ENCODE peak calls at places on chromosomes 2 and 18, in five cellular contexts. Q is H1, W is GM23338, L is HepG2, X is K562. S is an unnamed sample.

GRCh38 chr2:58734365-58734764 is 493.2 kb upstream of the FANCL start:
- DNase-seq in Q (no peak), W (no peak), L (peak), X (no peak), S (no peak)

GRCh38 chr2:223597071-223597470 is 5.1 kb downstream of the SCG2 start:
- DNase-seq in Q (no peak), W (no peak), L (no peak), X (no peak), S (no peak)

GRCh38 chr2:240411261-240412160 is 24.0 kb upstream of the GPC1 start:
- DNase-seq in Q (no peak), W (no peak), L (no peak), X (no peak), S (no peak)

GRCh38 chr2:2757764-2758163 is 426.7 kb upstream of the MYT1L start:
- DNase-seq in Q (no peak), W (no peak), L (no peak), X (no peak), S (no peak)

GRCh38 chr18:48002933-48003365 is 72.5 kb upstream of the SMAD2 start:
- DNase-seq in Q (no peak), W (no peak), L (no peak), X (no peak), S (no peak)

GRCh38 chr18:2878656-2879330 is 32.0 kb downstream of the EMILIN2 start:
- DNase-seq in Q (no peak), W (no peak), L (no peak), X (no peak), S (no peak)

GRCh38 chr18:22613788-22614187 is 196.1 kb upstream of the CTAGE1 start:
- DNase-seq in Q (no peak), W (no peak), L (no peak), X (no peak), S (no peak)

GRCh38 chr18:8882632-8883408 is 177.5 kb downstream of the MTCL1 start:
- DNase-seq in Q (peak), W (peak), L (peak), X (peak), S (peak)

GRCh38 chr2:40160730-40161129 is 291.2 kb downstream of the SLC8A1 start:
- DNase-seq in Q (no peak), W (no peak), L (no peak), X (no peak), S (no peak)

GRCh38 chr18:50072146-50072545 is 122.8 kb downstream of the MYO5B start:
- DNase-seq in Q (no peak), W (no peak), L (peak), X (no peak), S (no peak)

GRCh38 chr2:8102470-8102869 is 579.4 kb upstream of the ID2 start:
- DNase-seq in Q (no peak), W (no peak), L (no peak), X (no peak), S (no peak)

GRCh38 chr2:26557244-26557925 is 79.5 kb upstream of the OTOF start:
- DNase-seq in Q (no peak), W (no peak), L (no peak), X (no peak), S (no peak)

GRCh38 chr2:86035883-86036789 is 69.5 kb downstream of the POLR1A start:
- DNase-seq in Q (no peak), W (peak), L (no peak), X (no peak), S (no peak)

GRCh38 chr2:33354981-33355380 is 121.5 kb upstream of the RASGRP3 start:
- DNase-seq in Q (no peak), W (no peak), L (no peak), X (no peak), S (no peak)

GRCh38 chr2:230706053-230706498 is 6.6 kb upstream of the CAB39 start:
- DNase-seq in Q (no peak), W (no peak), L (peak), X (no peak), S (no peak)

GRCh38 chr2:212154392-212154791 is 384.2 kb downstream of the ERBB4 start:
- DNase-seq in Q (no peak), W (no peak), L (no peak), X (no peak), S (no peak)

GRCh38 chr2:85959826-85960225 is 71.0 kb upstream of the ST3GAL5 start:
- DNase-seq in Q (no peak), W (no peak), L (no peak), X (no peak), S (no peak)

GRCh38 chr2:12552092-12552491 is 164.6 kb upstream of the TRIB2 start:
- DNase-seq in Q (no peak), W (no peak), L (no peak), X (no peak), S (no peak)

GRCh38 chr2:168165418-168165817 is 82.0 kb downstream of the STK39 start:
- DNase-seq in Q (no peak), W (no peak), L (no peak), X (no peak), S (no peak)

GRCh38 chr2:141348481-141348880 is 782.3 kb downstream of the LRP1B start:
- DNase-seq in Q (no peak), W (no peak), L (no peak), X (no peak), S (no peak)

GRCh38 chr2:32011566-32011960 is 755 bp upstream of the MEMO1 start:
- DNase-seq in Q (no peak), W (no peak), L (no peak), X (no peak), S (no peak)

GRCh38 chr18:58140366-58141325 is 96.6 kb downstream of the NEDD4L start:
- DNase-seq in Q (no peak), W (no peak), L (peak), X (no peak), S (no peak)

GRCh38 chr2:197985029-197985428 is 180.6 kb downstream of the PLCL1 start:
- DNase-seq in Q (no peak), W (no peak), L (no peak), X (no peak), S (no peak)

GRCh38 chr2:197990356-197990755 is 186.0 kb downstream of the PLCL1 start:
- DNase-seq in Q (no peak), W (no peak), L (no peak), X (no peak), S (no peak)

GRCh38 chr2:197992482-197993133 is 188.2 kb downstream of the PLCL1 start:
- DNase-seq in Q (no peak), W (no peak), L (no peak), X (no peak), S (no peak)

GRCh38 chr2:197982565-197982964 is 178.2 kb downstream of the PLCL1 start:
- DNase-seq in Q (no peak), W (peak), L (no peak), X (no peak), S (no peak)

GRCh38 chr2:197986977-197987376 is 182.6 kb downstream of the PLCL1 start:
- DNase-seq in Q (no peak), W (no peak), L (no peak), X (no peak), S (no peak)
- TF ChIP-seq CREB1 in Q (no peak), W (no peak), L (no peak), X (no peak), S (no peak)

GRCh38 chr2:10987439-10987838 is 75.7 kb downstream of the KCNF1 start:
- DNase-seq in Q (no peak), W (no peak), L (no peak), X (no peak), S (no peak)
- TF ChIP-seq CREB1 in Q (no peak), W (no peak), L (no peak), X (no peak), S (no peak)

DNA sequence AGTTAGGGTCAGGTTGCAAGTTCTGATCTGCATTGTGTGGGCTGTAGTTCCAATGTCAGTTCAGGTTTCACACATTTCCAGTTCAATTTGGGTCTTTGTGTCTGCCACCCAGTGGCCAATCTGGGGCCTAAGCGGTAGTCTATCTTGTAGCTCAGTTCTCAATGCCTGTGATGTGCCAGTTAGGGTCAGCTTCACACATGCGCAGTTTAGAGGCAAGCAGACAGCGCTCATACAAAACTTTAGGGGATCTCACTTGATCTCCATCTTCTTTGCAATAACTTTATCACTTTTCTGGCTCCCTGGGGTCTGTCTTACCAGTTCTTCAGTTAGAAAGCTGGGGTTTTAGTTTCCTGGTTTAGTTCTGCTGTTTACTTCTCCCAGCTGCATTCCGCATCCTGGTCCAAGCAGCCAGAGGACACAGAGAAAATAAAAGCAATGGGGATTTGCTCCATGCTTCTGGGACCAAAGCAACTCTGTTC is 11.0 kb upstream of the ZNF24 start:
- DNase-seq in Q (peak), W (peak), L (peak), X (peak), S (peak)
- TF ChIP-seq CREB1 in Q (peak), W (no peak), L (no peak), X (no peak), S (no peak)

GRCh38 chr18:76957384-76958355 is 135.3 kb downstream of the ZNF236 start:
- DNase-seq in Q (no peak), W (no peak), L (no peak), X (no peak), S (no peak)
- TF ChIP-seq CREB1 in Q (no peak), W (no peak), L (no peak), X (no peak), S (no peak)

DNA sequence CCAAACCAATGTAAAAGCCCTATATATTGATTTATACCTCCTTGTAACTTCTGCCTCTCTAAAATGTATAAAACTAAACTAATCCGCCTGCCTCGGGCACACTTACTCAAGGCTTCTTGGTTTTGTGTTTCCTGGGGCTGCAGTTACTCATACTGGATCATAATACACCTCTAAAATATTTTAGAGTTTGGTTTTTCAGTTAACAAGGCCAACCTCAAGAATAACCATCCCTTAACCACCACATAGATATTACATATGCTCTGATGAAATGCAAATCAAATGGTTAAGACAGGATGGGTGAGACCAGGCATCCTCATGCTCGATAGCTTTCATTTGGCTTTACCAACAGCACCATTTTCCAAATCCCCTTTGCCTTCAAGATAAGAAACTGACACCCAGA is 46.4 kb downstream of the UXS1 start:
- DNase-seq in Q (no peak), W (no peak), L (no peak), X (no peak), S (no peak)
- TF ChIP-seq CREB1 in Q (no peak), W (no peak), L (no peak), X (no peak), S (no peak)

DNA sequence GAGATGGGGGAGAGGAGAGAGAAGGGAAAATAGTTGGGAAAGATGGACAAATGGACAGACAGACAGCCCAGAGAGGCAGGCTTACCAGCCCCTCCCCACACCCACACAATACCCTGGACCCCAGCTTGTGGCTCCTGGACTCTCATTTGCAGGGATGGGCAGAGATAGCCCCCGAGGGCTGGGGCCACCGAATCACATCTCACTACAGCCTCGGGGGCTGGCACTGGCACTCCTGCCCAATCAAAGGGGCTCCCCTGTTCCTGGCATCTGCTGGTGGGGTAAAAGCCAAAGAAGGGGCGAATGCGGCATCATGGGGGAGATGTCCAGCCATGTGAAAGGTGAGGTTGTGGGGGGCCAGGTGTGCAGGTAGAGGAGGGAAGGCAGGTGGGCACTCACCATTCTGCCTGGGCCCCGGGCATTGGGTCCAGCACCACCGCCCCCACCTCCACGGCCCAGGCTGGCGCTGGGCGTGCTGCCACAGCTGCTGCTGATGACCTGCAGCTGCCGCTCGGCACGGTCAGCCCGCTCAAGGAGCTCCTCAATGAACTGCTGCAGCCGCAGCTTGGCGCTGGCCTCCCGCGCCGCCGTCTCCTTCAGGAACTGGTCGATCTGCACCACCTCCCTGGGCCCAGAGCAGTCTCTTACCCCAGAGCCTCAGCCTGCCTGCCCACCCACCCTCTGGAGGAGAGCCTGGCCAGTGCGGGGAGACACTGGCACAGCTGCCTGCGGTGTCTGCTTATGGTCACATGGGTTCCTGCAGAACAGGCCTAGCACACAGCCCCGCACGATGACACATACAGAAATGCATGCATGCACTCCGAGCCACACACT is 18.0 kb downstream of the FBXO41 start:
- DNase-seq in Q (no peak), W (no peak), L (no peak), X (no peak), S (no peak)
- TF ChIP-seq CREB1 in Q (no peak), W (no peak), L (no peak), X (no peak), S (no peak)

DNA sequence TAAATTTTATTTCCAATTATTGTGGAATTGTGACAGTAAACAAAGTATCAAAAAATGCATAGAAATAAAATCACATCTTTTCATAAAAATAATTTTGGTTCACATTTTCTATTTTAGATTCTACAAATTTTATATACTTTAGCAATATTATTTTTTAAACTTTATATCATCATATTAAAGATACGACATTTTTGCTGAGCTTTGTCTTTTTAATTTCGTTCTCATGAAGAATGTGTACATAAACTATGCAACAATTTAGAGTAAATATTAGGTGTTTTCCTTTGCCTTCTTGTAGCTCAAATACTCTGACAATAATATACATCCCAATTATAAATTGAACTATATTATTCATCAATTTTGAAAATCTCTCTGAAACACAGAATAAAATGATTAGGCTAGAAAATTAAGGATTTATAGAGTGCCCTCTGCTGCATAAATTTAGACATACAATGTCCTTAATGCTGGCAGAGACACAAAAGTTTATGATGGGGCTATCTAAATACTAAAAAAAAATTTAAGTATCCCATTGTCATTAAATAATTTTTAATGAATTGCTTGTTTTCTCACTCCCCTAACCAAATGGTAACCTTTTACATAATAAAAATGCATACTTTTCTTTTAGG is 45.7 kb downstream of the CCDC102B start:
- DNase-seq in Q (no peak), W (no peak), L (no peak), X (no peak), S (no peak)
- TF ChIP-seq CREB1 in Q (no peak), W (no peak), L (no peak), X (no peak), S (no peak)

DNA sequence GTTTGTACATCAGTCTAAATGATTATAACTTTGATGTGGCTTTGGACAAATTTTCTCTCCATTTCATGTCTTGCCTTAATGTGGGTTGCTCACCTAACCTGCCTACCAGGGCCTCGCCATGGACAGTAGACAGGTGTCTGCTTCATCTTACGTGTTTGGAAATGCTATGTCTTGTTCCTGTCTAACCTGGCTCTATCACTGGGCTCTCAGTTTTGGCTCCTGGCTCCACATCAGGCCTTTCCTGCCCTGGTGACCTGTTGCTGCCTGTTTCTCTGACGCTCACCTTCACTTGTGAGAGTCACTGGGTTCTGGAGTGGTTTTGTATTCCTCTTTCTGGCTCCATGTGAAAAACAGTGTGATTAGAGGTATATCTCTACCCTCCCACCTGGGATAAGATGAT is 65.9 kb downstream of the PHLPP1 start:
- DNase-seq in Q (no peak), W (no peak), L (no peak), X (no peak), S (no peak)
- TF ChIP-seq CREB1 in Q (no peak), W (no peak), L (no peak), X (no peak), S (no peak)

DNA sequence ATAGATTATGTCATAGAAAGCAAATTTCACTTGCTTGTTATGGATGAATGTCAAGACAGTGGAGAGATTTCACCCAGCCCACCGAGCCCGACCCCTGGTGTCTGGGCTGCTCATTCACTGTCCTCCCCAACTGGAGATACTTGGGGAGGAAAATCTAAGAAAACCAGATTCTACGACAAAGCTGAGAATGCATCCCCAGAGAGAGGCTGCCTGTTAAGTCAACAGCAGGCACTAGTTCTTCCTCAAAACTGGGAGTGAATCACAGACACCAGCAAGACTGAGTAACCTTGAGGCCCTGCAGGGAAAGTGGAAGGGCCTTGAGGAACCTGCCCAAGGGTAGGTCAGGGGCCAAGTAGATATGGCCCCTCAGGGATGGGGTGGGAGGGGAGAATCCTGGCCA is 34.2 kb upstream of the MLPH start:
- DNase-seq in Q (no peak), W (no peak), L (no peak), X (no peak), S (no peak)
- TF ChIP-seq CREB1 in Q (no peak), W (no peak), L (no peak), X (no peak), S (no peak)

DNA sequence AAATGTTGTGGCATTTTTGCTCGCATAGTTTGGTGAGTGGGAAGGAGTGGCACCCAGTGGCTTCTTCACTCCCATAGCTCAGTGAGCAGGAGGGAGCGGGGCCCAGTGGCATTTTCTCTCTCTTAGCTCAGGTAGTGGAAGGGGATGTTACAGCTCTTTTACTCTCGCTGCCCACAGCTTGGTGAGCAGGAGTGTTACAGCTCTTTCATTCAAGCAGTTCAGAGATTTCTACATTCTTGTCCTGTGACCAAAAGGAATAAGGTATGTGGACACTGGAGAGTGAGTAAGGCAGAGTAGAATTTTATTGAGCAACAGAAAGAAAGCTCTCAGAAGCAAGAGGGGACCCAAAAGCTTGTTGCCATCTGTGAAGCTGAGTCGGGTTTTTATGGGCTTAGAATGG is 192.4 kb downstream of the SPAG16 start:
- DNase-seq in Q (no peak), W (no peak), L (no peak), X (no peak), S (no peak)
- TF ChIP-seq CREB1 in Q (no peak), W (no peak), L (no peak), X (no peak), S (no peak)

S was measured in WTC11.